ENCODE peak calls at places on chromosomes 12 and 14, in four cellular contexts. U is HepG2, B is A549, L is sigmoid colon. D is an unnamed sample.

GRCh38 chr12:119669744-119670472 is 2.0 kb downstream of the PRKAB1 start:
- DNase-seq in U (peak; percentile 83), B (no peak), L (no peak), D (no peak)

GRCh38 chr12:130754234-130755001 is 38.3 kb upstream of the RIMBP2 start:
- DNase-seq in B (no peak), L (peak; percentile 13), U (no peak), D (no peak)

GRCh38 chr12:24754690-24755638 is 193.9 kb downstream of the BCAT1 start:
- DNase-seq in L (no peak), B (no peak), U (peak; percentile 94), D (no peak)

GRCh38 chr12:109893250-109893995 is 6.7 kb upstream of the TCHP start:
- DNase-seq in L (no peak), B (no peak), U (no peak), D (no peak)

GRCh38 chr12:60194682-60195081 is 598.9 kb downstream of the SLC16A7 start:
- DNase-seq in L (no peak), B (no peak), U (no peak), D (no peak)

GRCh38 chr14:100237735-100238418 is 1.1 kb upstream of the YY1 start:
- DNase-seq in L (peak; percentile 79), B (peak; percentile 38), U (peak; percentile 34), D (peak; percentile 91)

GRCh38 chr12:1791104-1791927 is 29.0 kb upstream of the LRTM2 start:
- DNase-seq in U (peak; percentile 63), B (peak; percentile 60), L (peak; percentile 85), D (peak; percentile 85)

GRCh38 chr12:24839268-24839791 is 109.6 kb downstream of the BCAT1 start:
- DNase-seq in L (no peak), B (no peak), U (no peak), D (no peak)

GRCh38 chr12:64890873-64891468 is 66.5 kb downstream of the TBC1D30 start:
- DNase-seq in B (peak; percentile 44), L (no peak), U (peak; percentile 61), D (no peak)

GRCh38 chr12:114834621-114835020 is 150.6 kb upstream of the TBX3 start:
- DNase-seq in L (no peak), B (no peak), U (no peak), D (no peak)

GRCh38 chr14:38056270-38056669 is 151.4 kb upstream of the SSTR1 start:
- DNase-seq in U (no peak), B (no peak), L (no peak), D (no peak)

GRCh38 chr14:60848066-60848465 is 113.5 kb downstream of the MNAT1 start:
- DNase-seq in B (no peak), U (no peak), L (no peak), D (no peak)

GRCh38 chr14:32419429-32419828 is 90.3 kb downstream of the AKAP6 start:
- DNase-seq in U (no peak), L (no peak), B (no peak), D (no peak)

GRCh38 chr12:31118347-31118830 is 44.7 kb downstream of the DDX11 start:
- DNase-seq in L (no peak), U (no peak), B (peak; percentile 57), D (peak; percentile 74)

GRCh38 chr12:2397356-2398045 is 344.7 kb downstream of the CACNA1C start:
- DNase-seq in L (no peak), B (no peak), U (peak; percentile 11), D (no peak)

GRCh38 chr12:47825239-47825639 is 5.5 kb upstream of the HDAC7 start:
- DNase-seq in B (peak; percentile 21), U (no peak), L (peak; percentile 86), D (peak; percentile 61)

GRCh38 chr12:130572553-130572952 is 143.5 kb downstream of the RIMBP2 start:
- DNase-seq in L (no peak), B (no peak), U (no peak), D (no peak)

GRCh38 chr14:103195828-103196615 is 72.8 kb downstream of the TNFAIP2 start:
- DNase-seq in B (no peak), L (peak; percentile 47), U (no peak), D (no peak)

GRCh38 chr14:91005716-91006115 is 54.7 kb downstream of the RPS6KA5 start:
- DNase-seq in B (no peak), L (no peak), U (no peak), D (no peak)

GRCh38 chr12:34333337-34333736 is 311.0 kb downstream of the ALG10 start:
- DNase-seq in B (no peak), L (no peak), U (no peak), D (no peak)

GRCh38 chr14:74572829-74573360 is 39.1 kb downstream of the LTBP2 start:
- DNase-seq in B (no peak), L (no peak), U (no peak), D (no peak)

GRCh38 chr14:78010688-78011087 is 159.5 kb upstream of the NRXN3 start:
- DNase-seq in B (no peak), L (no peak), U (no peak), D (no peak)

GRCh38 chr12:58540480-58541299 is 379.6 kb downstream of the LRIG3 start:
- DNase-seq in U (peak; percentile 60), L (peak; percentile 90), B (peak; percentile 24), D (peak; percentile 72)

GRCh38 chr12:107296681-107297086 is 203.3 kb upstream of the CRY1 start:
- DNase-seq in L (no peak), B (peak; percentile 26), U (no peak), D (no peak)

GRCh38 chr14:90179357-90179756 is 77.0 kb upstream of the PSMC1 start:
- DNase-seq in B (no peak), L (no peak), U (no peak), D (no peak)

GRCh38 chr12:105945935-105946334 is 192.8 kb downstream of the NUAK1 start:
- DNase-seq in L (no peak), B (no peak), U (no peak), D (no peak)

GRCh38 chr12:75545636-75546035 is 34.2 kb upstream of the KRR1 start:
- DNase-seq in L (no peak), U (no peak), B (no peak), D (no peak)

GRCh38 chr14:68681256-68681655 is 111.6 kb downstream of the ZFP36L1 start:
- DNase-seq in U (no peak), B (no peak), L (peak; percentile 28), D (no peak)

GRCh38 chr14:49620182-49621113 is at the start of the genes MGAT2 and RPL36AL:
- DNase-seq in L (peak; percentile 99), U (peak; percentile 95), B (peak; percentile 98), D (peak; percentile 98)

GRCh38 chr14:49621114-49621881 is 699 bp downstream of the MGAT2 start:
- DNase-seq in U (no peak), B (no peak), L (peak; percentile 86), D (peak; percentile 97)

GRCh38 chr14:49623941-49624806 is 3.6 kb downstream of the MGAT2 start:
- DNase-seq in L (no peak), B (no peak), U (no peak), D (no peak)

GRCh38 chr14:49623387-49623786 is 2.8 kb downstream of the MGAT2 start:
- DNase-seq in L (no peak), U (no peak), B (no peak), D (no peak)

DNA sequence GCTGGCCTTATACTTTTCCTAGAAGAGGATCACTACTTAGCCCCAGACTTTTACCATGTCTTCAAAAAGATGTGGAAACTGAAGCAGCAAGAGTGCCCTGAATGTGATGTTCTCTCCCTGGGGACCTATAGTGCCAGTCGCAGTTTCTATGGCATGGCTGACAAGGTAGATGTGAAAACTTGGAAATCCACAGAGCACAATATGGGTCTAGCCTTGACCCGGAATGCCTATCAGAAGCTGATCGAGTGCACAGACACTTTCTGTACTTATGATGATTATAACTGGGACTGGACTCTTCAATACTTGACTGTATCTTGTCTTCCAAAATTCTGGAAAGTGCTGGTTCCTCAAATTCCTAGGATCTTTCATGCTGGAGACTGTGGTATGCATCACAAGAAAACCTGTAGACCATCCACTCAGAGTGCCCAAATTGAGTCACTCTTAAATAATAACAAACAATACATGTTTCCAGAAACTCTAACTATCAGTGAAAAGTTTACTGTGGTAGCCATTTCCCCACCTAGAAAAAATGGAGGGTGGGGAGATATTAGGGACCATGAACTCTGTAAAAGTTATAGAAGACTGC is 1.5 kb downstream of the MGAT2 start:
- DNase-seq in L (no peak), B (no peak), U (no peak), D (no peak)
- H3K4me3 ChIP-seq in L (peak overlapping the region; percentile 95), B (peak overlapping the region; percentile 78), U (peak overlapping the region; percentile 81), D (peak overlapping the region; percentile 82)

GRCh38 chr12:122099856-122100255 is 21.3 kb downstream of the MLXIP start:
- DNase-seq in L (no peak), B (no peak), U (no peak), D (no peak)

GRCh38 chr12:122096014-122096413 is 17.5 kb downstream of the MLXIP start:
- DNase-seq in U (no peak), B (no peak), L (peak; percentile 25), D (no peak)

GRCh38 chr12:122096591-122097149 is 18.1 kb downstream of the MLXIP start:
- DNase-seq in L (peak; percentile 65), B (no peak), U (no peak), D (no peak)

GRCh38 chr12:122099280-122099749 is 20.8 kb downstream of the MLXIP start:
- DNase-seq in L (peak; percentile 57), U (no peak), B (no peak), D (no peak)

GRCh38 chr12:122097641-122098364 is 19.2 kb downstream of the MLXIP start:
- DNase-seq in U (peak; percentile 46), B (peak; percentile 56), L (peak; percentile 65), D (no peak)
- TF ChIP-seq POLR2A in U (no peak), B (no peak), L (no peak), D (no peak)

GRCh38 chr14:39243831-39244230 is 10.1 kb downstream of the MIA2 start:
- DNase-seq in B (no peak), L (no peak), U (no peak), D (no peak)
- H3K4me3 ChIP-seq in B (no peak overlapping the region), L (no peak overlapping the region), U (no peak overlapping the region), D (no peak overlapping the region)

GRCh38 chr12:43835656-43836454 is at the start of gene TMEM117:
- DNase-seq in L (peak; percentile 84), U (peak; percentile 25), B (peak; percentile 46), D (peak; percentile 95)
- TF ChIP-seq POLR2A in L (no peak), U (peak; percentile 54), B (peak; percentile 77), D (no peak)

GRCh38 chr12:46521145-46521544 is 148.6 kb upstream of the SLC38A2 start:
- DNase-seq in B (no peak), L (no peak), U (no peak), D (no peak)
- H3K4me3 ChIP-seq in B (no peak overlapping the region), L (no peak overlapping the region), U (no peak overlapping the region), D (no peak overlapping the region)

GRCh38 chr14:105065280-105066228 is at the start of gene GPR132:
- DNase-seq in B (no peak), U (no peak), L (peak; percentile 76), D (peak; percentile 96)
- TF ChIP-seq POLR2A in B (no peak), U (no peak), L (no peak), D (peak; percentile 79)

GRCh38 chr12:77060883-77061240 is 4.5 kb downstream of the E2F7 start:
- DNase-seq in L (no peak), B (no peak), U (no peak), D (no peak)
- H3K4me3 ChIP-seq in L (no peak overlapping the region), B (no peak overlapping the region), U (no peak overlapping the region), D (no peak overlapping the region)

GRCh38 chr12:49055978-49056754 is 4.4 kb downstream of the KMT2D start:
- DNase-seq in B (peak; percentile 75), L (peak; percentile 82), U (peak; percentile 62), D (no peak)
- TF ChIP-seq POLR2A in B (no peak), L (no peak), U (no peak), D (no peak)

GRCh38 chr12:6632026-6632978 is 3.5 kb downstream of the LPAR5 start:
- DNase-seq in B (no peak), U (no peak), L (no peak), D (peak; percentile 86)
- H3K4me3 ChIP-seq in B (no peak overlapping the region), U (no peak overlapping the region), L (no peak overlapping the region), D (no peak overlapping the region)